ENCODE peak calls at places on chromosomes 5 and 9, in four cellular contexts. One of them, this sample, is unnamed.

GRCh38 chr9:128339761-128340690 is at the start of gene SLC27A4:
- DNase-seq in iPS DF 6.9: peak
- DNase-seq in frontal cortex: peak
- DNase-seq in non-pigmented ciliary epithelial cell: no peak
- DNase-seq in this sample: peak

GRCh38 chr9:70480405-70480980 is 66.0 kb upstream of the KLF9 start:
- DNase-seq in non-pigmented ciliary epithelial cell: peak
- DNase-seq in frontal cortex: peak
- DNase-seq in iPS DF 6.9: no peak
- DNase-seq in this sample: no peak

GRCh38 chr5:53091304-53091703 is 18.3 kb downstream of the MOCS2 start:
- DNase-seq in non-pigmented ciliary epithelial cell: no peak
- DNase-seq in iPS DF 6.9: no peak
- DNase-seq in frontal cortex: no peak
- DNase-seq in this sample: no peak

GRCh38 chr5:76524872-76525271 is 98.3 kb downstream of the F2RL2 start:
- DNase-seq in non-pigmented ciliary epithelial cell: no peak
- DNase-seq in iPS DF 6.9: no peak
- DNase-seq in frontal cortex: no peak
- DNase-seq in this sample: no peak

GRCh38 chr9:95733687-95734659 is 141.5 kb upstream of the ERCC6L2 start:
- DNase-seq in non-pigmented ciliary epithelial cell: no peak
- DNase-seq in frontal cortex: no peak
- DNase-seq in iPS DF 6.9: no peak
- DNase-seq in this sample: no peak

GRCh38 chr9:2053883-2054845 is 39.0 kb downstream of the SMARCA2 start:
- DNase-seq in non-pigmented ciliary epithelial cell: no peak
- DNase-seq in iPS DF 6.9: no peak
- DNase-seq in frontal cortex: no peak
- DNase-seq in this sample: no peak

GRCh38 chr5:50854082-50854481 is 187.6 kb downstream of the PARP8 start:
- DNase-seq in frontal cortex: no peak
- DNase-seq in iPS DF 6.9: no peak
- DNase-seq in non-pigmented ciliary epithelial cell: no peak
- DNase-seq in this sample: no peak

GRCh38 chr9:130627051-130627450 is 37.3 kb upstream of the PRDM12 start:
- DNase-seq in non-pigmented ciliary epithelial cell: no peak
- DNase-seq in frontal cortex: no peak
- DNase-seq in iPS DF 6.9: no peak
- DNase-seq in this sample: no peak

GRCh38 chr5:68529581-68529980 is 314.0 kb downstream of the PIK3R1 start:
- DNase-seq in iPS DF 6.9: no peak
- DNase-seq in non-pigmented ciliary epithelial cell: no peak
- DNase-seq in frontal cortex: no peak
- DNase-seq in this sample: no peak

GRCh38 chr5:78490709-78491485 is 130.5 kb downstream of the SCAMP1 start:
- DNase-seq in non-pigmented ciliary epithelial cell: no peak
- DNase-seq in frontal cortex: no peak
- DNase-seq in iPS DF 6.9: no peak
- DNase-seq in this sample: no peak

GRCh38 chr5:127389616-127390015 is 99.0 kb downstream of the MEGF10 start:
- DNase-seq in non-pigmented ciliary epithelial cell: no peak
- DNase-seq in frontal cortex: no peak
- DNase-seq in iPS DF 6.9: no peak
- DNase-seq in this sample: no peak

GRCh38 chr9:123696476-123696875 is 233.4 kb downstream of the DENND1A start:
- DNase-seq in non-pigmented ciliary epithelial cell: no peak
- DNase-seq in frontal cortex: no peak
- DNase-seq in iPS DF 6.9: no peak
- DNase-seq in this sample: no peak

GRCh38 chr5:118903010-118903409 is 85.3 kb downstream of the DTWD2 start:
- DNase-seq in frontal cortex: no peak
- DNase-seq in iPS DF 6.9: no peak
- DNase-seq in non-pigmented ciliary epithelial cell: no peak
- DNase-seq in this sample: no peak

GRCh38 chr9:80775515-80775914 is 913.8 kb downstream of the TLE1 start:
- DNase-seq in frontal cortex: no peak
- DNase-seq in non-pigmented ciliary epithelial cell: peak
- DNase-seq in iPS DF 6.9: no peak
- DNase-seq in this sample: no peak

GRCh38 chr9:19379697-19380046 is 364 bp downstream of the RPS6 start:
- DNase-seq in frontal cortex: no peak
- DNase-seq in non-pigmented ciliary epithelial cell: no peak
- DNase-seq in iPS DF 6.9: no peak
- DNase-seq in this sample: peak

GRCh38 chr5:5497132-5497748 is 74.8 kb downstream of the ICE1 start:
- DNase-seq in frontal cortex: peak
- DNase-seq in non-pigmented ciliary epithelial cell: peak
- DNase-seq in iPS DF 6.9: no peak
- DNase-seq in this sample: no peak

GRCh38 chr5:149731617-149732400 is 1.7 kb downstream of the PPARGC1B start:
- DNase-seq in iPS DF 6.9: no peak
- DNase-seq in frontal cortex: peak
- DNase-seq in non-pigmented ciliary epithelial cell: peak
- DNase-seq in this sample: peak

GRCh38 chr5:6556089-6556801 is 76.6 kb downstream of the NSUN2 start:
- DNase-seq in frontal cortex: no peak
- DNase-seq in non-pigmented ciliary epithelial cell: no peak
- DNase-seq in iPS DF 6.9: no peak
- DNase-seq in this sample: no peak

GRCh38 chr9:94908583-94909249 is 182.2 kb downstream of the AOPEP start:
- DNase-seq in iPS DF 6.9: no peak
- DNase-seq in frontal cortex: no peak
- DNase-seq in non-pigmented ciliary epithelial cell: no peak
- DNase-seq in this sample: no peak

GRCh38 chr9:133342083-133342406 is 5.9 kb downstream of the MED22 start:
- DNase-seq in iPS DF 6.9: no peak
- DNase-seq in non-pigmented ciliary epithelial cell: no peak
- DNase-seq in frontal cortex: no peak
- DNase-seq in this sample: no peak

GRCh38 chr5:131745594-131746175 is 51.1 kb downstream of the FNIP1 start:
- DNase-seq in frontal cortex: no peak
- DNase-seq in non-pigmented ciliary epithelial cell: no peak
- DNase-seq in iPS DF 6.9: no peak
- DNase-seq in this sample: no peak

GRCh38 chr5:135156337-135156714 is 122.3 kb upstream of the PITX1 start:
- DNase-seq in frontal cortex: no peak
- DNase-seq in non-pigmented ciliary epithelial cell: no peak
- DNase-seq in iPS DF 6.9: no peak
- DNase-seq in this sample: no peak

GRCh38 chr9:130240410-130241197 is 25.0 kb upstream of the HMCN2 start:
- DNase-seq in frontal cortex: peak
- DNase-seq in iPS DF 6.9: no peak
- DNase-seq in non-pigmented ciliary epithelial cell: peak
- DNase-seq in this sample: peak

GRCh38 chr5:99460701-99461100 is 531.9 kb upstream of the CHD1 start:
- DNase-seq in iPS DF 6.9: no peak
- DNase-seq in non-pigmented ciliary epithelial cell: no peak
- DNase-seq in frontal cortex: no peak
- DNase-seq in this sample: no peak

GRCh38 chr5:79924936-79925893 is 65.8 kb downstream of the MTX3 start:
- DNase-seq in frontal cortex: no peak
- DNase-seq in iPS DF 6.9: no peak
- DNase-seq in non-pigmented ciliary epithelial cell: no peak
- DNase-seq in this sample: peak

GRCh38 chr9:111372297-111372696 is 42.3 kb upstream of the OR2K2 start:
- DNase-seq in frontal cortex: no peak
- DNase-seq in iPS DF 6.9: no peak
- DNase-seq in non-pigmented ciliary epithelial cell: no peak
- DNase-seq in this sample: no peak

GRCh38 chr5:60674670-60675069 is 25.3 kb downstream of the DEPDC1B start:
- DNase-seq in iPS DF 6.9: no peak
- DNase-seq in frontal cortex: no peak
- DNase-seq in non-pigmented ciliary epithelial cell: no peak
- DNase-seq in this sample: no peak

GRCh38 chr9:13719410-13719809 is 439.9 kb upstream of the MPDZ start:
- DNase-seq in non-pigmented ciliary epithelial cell: no peak
- DNase-seq in frontal cortex: no peak
- DNase-seq in iPS DF 6.9: no peak
- DNase-seq in this sample: no peak

GRCh38 chr5:148790545-148791333 is 35.7 kb upstream of the ADRB2 start:
- DNase-seq in frontal cortex: no peak
- DNase-seq in iPS DF 6.9: no peak
- DNase-seq in non-pigmented ciliary epithelial cell: no peak
- DNase-seq in this sample: no peak

GRCh38 chr5:35029333-35029732 is 18.4 kb downstream of the AGXT2 start:
- DNase-seq in non-pigmented ciliary epithelial cell: peak
- DNase-seq in frontal cortex: no peak
- DNase-seq in iPS DF 6.9: no peak
- DNase-seq in this sample: no peak

GRCh38 chr9:123455187-123455586 is 99.2 kb downstream of the CRB2 start:
- DNase-seq in iPS DF 6.9: no peak
- DNase-seq in frontal cortex: no peak
- DNase-seq in non-pigmented ciliary epithelial cell: no peak
- DNase-seq in this sample: no peak

GRCh38 chr9:105859428-105860091 is 165.2 kb downstream of the TMEM38B start:
- DNase-seq in frontal cortex: no peak
- DNase-seq in iPS DF 6.9: no peak
- DNase-seq in non-pigmented ciliary epithelial cell: no peak
- DNase-seq in this sample: no peak

GRCh38 chr9:92513349-92513748 is 22.4 kb downstream of the ECM2 start:
- DNase-seq in frontal cortex: no peak
- DNase-seq in iPS DF 6.9: no peak
- DNase-seq in non-pigmented ciliary epithelial cell: no peak
- DNase-seq in this sample: no peak

GRCh38 chr5:149254506-149254905 is 17.2 kb upstream of the AFAP1L1 start:
- DNase-seq in frontal cortex: no peak
- DNase-seq in iPS DF 6.9: no peak
- DNase-seq in non-pigmented ciliary epithelial cell: no peak
- DNase-seq in this sample: no peak

GRCh38 chr5:10479226-10479721 is 37.6 kb downstream of the ROPN1L start:
- DNase-seq in frontal cortex: no peak
- DNase-seq in non-pigmented ciliary epithelial cell: peak
- DNase-seq in iPS DF 6.9: no peak
- DNase-seq in this sample: no peak

GRCh38 chr5:96880402-96881164 is 4.3 kb downstream of the ERAP2 start:
- DNase-seq in non-pigmented ciliary epithelial cell: no peak
- DNase-seq in iPS DF 6.9: no peak
- DNase-seq in frontal cortex: no peak
- DNase-seq in this sample: no peak

GRCh38 chr5:154196955-154197652 is 6.6 kb downstream of the GALNT10 start:
- DNase-seq in iPS DF 6.9: no peak
- DNase-seq in frontal cortex: peak
- DNase-seq in non-pigmented ciliary epithelial cell: no peak
- DNase-seq in this sample: peak

GRCh38 chr5:75236322-75237316 is at the start of gene ANKRD31:
- DNase-seq in frontal cortex: peak
- DNase-seq in non-pigmented ciliary epithelial cell: no peak
- DNase-seq in iPS DF 6.9: peak
- DNase-seq in this sample: peak

This sample was measured in NCI-H146.